ENCODE peak calls at places on chromosome 12, in eight cellular contexts. One of them, this sample, is unnamed.

GRCh38 chr12:28239918-28240317 is 49.7 kb downstream of the CCDC91 start:
- DNase-seq in left ventricle myocardium inferior: no peak
- DNase-seq in CD8-positive, alpha-beta T cell: no peak
- DNase-seq in fibroblast of villous mesenchyme: no peak
- DNase-seq in BJ: no peak
- DNase-seq in upper lobe of right lung: no peak
- DNase-seq in retinal pigment epithelial cell: no peak
- DNase-seq in psoas muscle: no peak
- DNase-seq in this sample: no peak

GRCh38 chr12:108211161-108211560 is 82.1 kb downstream of the WSCD2 start:
- DNase-seq in retinal pigment epithelial cell: no peak
- DNase-seq in upper lobe of right lung: no peak
- DNase-seq in CD8-positive, alpha-beta T cell: no peak
- DNase-seq in psoas muscle: no peak
- DNase-seq in left ventricle myocardium inferior: no peak
- DNase-seq in fibroblast of villous mesenchyme: no peak
- DNase-seq in BJ: no peak
- DNase-seq in this sample: no peak

GRCh38 chr12:104747956-104748355 is 210.1 kb downstream of the SLC41A2 start:
- DNase-seq in CD8-positive, alpha-beta T cell: no peak
- DNase-seq in BJ: no peak
- DNase-seq in retinal pigment epithelial cell: no peak
- DNase-seq in left ventricle myocardium inferior: no peak
- DNase-seq in upper lobe of right lung: no peak
- DNase-seq in psoas muscle: no peak
- DNase-seq in fibroblast of villous mesenchyme: no peak
- DNase-seq in this sample: no peak

GRCh38 chr12:88562151-88562550 is 18.1 kb downstream of the KITLG start:
- DNase-seq in left ventricle myocardium inferior: no peak
- DNase-seq in BJ: no peak
- DNase-seq in psoas muscle: no peak
- DNase-seq in fibroblast of villous mesenchyme: no peak
- DNase-seq in retinal pigment epithelial cell: no peak
- DNase-seq in upper lobe of right lung: no peak
- DNase-seq in CD8-positive, alpha-beta T cell: no peak
- DNase-seq in this sample: no peak

GRCh38 chr12:108304633-108305032 is 34.5 kb downstream of the CMKLR1 start:
- DNase-seq in CD8-positive, alpha-beta T cell: no peak
- DNase-seq in upper lobe of right lung: no peak
- DNase-seq in retinal pigment epithelial cell: no peak
- DNase-seq in left ventricle myocardium inferior: no peak
- DNase-seq in fibroblast of villous mesenchyme: no peak
- DNase-seq in BJ: no peak
- DNase-seq in psoas muscle: no peak
- DNase-seq in this sample: no peak

GRCh38 chr12:122023339-122024131 is 1.9 kb downstream of the BCL7A start:
- DNase-seq in psoas muscle: peak; percentile 83
- DNase-seq in retinal pigment epithelial cell: no peak
- DNase-seq in BJ: no peak
- DNase-seq in left ventricle myocardium inferior: peak; percentile 69
- DNase-seq in fibroblast of villous mesenchyme: peak; percentile 71
- DNase-seq in CD8-positive, alpha-beta T cell: no peak
- DNase-seq in upper lobe of right lung: peak; percentile 78
- DNase-seq in this sample: peak; percentile 68

GRCh38 chr12:17286874-17287273 is 680.9 kb upstream of the LMO3 start:
- DNase-seq in retinal pigment epithelial cell: no peak
- DNase-seq in CD8-positive, alpha-beta T cell: no peak
- DNase-seq in psoas muscle: no peak
- DNase-seq in left ventricle myocardium inferior: no peak
- DNase-seq in BJ: no peak
- DNase-seq in upper lobe of right lung: no peak
- DNase-seq in fibroblast of villous mesenchyme: no peak
- DNase-seq in this sample: no peak

GRCh38 chr12:21828779-21829178 is 54.3 kb upstream of the KCNJ8 start:
- DNase-seq in upper lobe of right lung: no peak
- DNase-seq in fibroblast of villous mesenchyme: peak; percentile 89
- DNase-seq in BJ: peak; percentile 62
- DNase-seq in psoas muscle: no peak
- DNase-seq in left ventricle myocardium inferior: peak; percentile 17
- DNase-seq in CD8-positive, alpha-beta T cell: no peak
- DNase-seq in retinal pigment epithelial cell: no peak
- DNase-seq in this sample: peak; percentile 6

GRCh38 chr12:20213851-20214250 is 154.5 kb upstream of the PDE3A start:
- DNase-seq in CD8-positive, alpha-beta T cell: no peak
- DNase-seq in retinal pigment epithelial cell: no peak
- DNase-seq in left ventricle myocardium inferior: no peak
- DNase-seq in psoas muscle: no peak
- DNase-seq in fibroblast of villous mesenchyme: peak; percentile 40
- DNase-seq in upper lobe of right lung: no peak
- DNase-seq in BJ: no peak
- DNase-seq in this sample: peak; percentile 62

GRCh38 chr12:58364389-58365086 is 423.2 kb downstream of the ATP23 start:
- DNase-seq in left ventricle myocardium inferior: no peak
- DNase-seq in upper lobe of right lung: no peak
- DNase-seq in BJ: peak; percentile 98
- DNase-seq in fibroblast of villous mesenchyme: peak; percentile 99
- DNase-seq in retinal pigment epithelial cell: peak; percentile 97
- DNase-seq in psoas muscle: no peak
- DNase-seq in CD8-positive, alpha-beta T cell: no peak
- DNase-seq in this sample: peak; percentile 91

GRCh38 chr12:41224066-41224465 is 35.9 kb downstream of the PDZRN4 start:
- DNase-seq in CD8-positive, alpha-beta T cell: no peak
- DNase-seq in fibroblast of villous mesenchyme: no peak
- DNase-seq in BJ: no peak
- DNase-seq in retinal pigment epithelial cell: no peak
- DNase-seq in left ventricle myocardium inferior: no peak
- DNase-seq in psoas muscle: no peak
- DNase-seq in upper lobe of right lung: no peak
- DNase-seq in this sample: no peak

GRCh38 chr12:63917864-63918742 is 73.6 kb downstream of the SRGAP1 start:
- DNase-seq in retinal pigment epithelial cell: peak; percentile 62
- DNase-seq in CD8-positive, alpha-beta T cell: no peak
- DNase-seq in BJ: peak; percentile 99
- DNase-seq in upper lobe of right lung: no peak
- DNase-seq in left ventricle myocardium inferior: no peak
- DNase-seq in psoas muscle: no peak
- DNase-seq in fibroblast of villous mesenchyme: peak; percentile 99
- DNase-seq in this sample: peak; percentile 99

DNA sequence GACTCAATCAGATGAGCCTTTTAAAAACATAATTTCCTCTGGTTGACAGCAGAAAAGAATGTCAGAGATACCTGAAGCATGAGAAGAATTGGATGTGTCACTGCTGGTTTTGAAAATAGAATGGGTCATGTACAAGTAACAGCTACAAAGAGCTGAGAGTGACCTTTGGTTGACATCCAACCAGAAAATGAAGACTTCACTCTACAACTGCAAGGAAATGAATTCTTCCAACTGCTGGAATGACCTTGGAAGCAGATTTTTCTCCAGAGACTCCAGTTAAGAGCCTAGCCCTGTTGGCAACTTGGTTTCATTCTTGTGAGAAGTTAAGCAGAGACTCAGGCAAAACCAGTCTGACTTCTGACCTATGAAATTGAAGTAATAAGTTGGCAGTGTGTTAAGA is 505.9 kb downstream of the SLC16A7 start:
- DNase-seq in fibroblast of villous mesenchyme: no peak
- DNase-seq in BJ: peak; percentile 26
- DNase-seq in psoas muscle: no peak
- DNase-seq in left ventricle myocardium inferior: no peak
- DNase-seq in upper lobe of right lung: no peak
- DNase-seq in retinal pigment epithelial cell: peak; percentile 34
- DNase-seq in CD8-positive, alpha-beta T cell: no peak
- DNase-seq in this sample: peak; percentile 6
- H3K4me3 ChIP-seq in fibroblast of villous mesenchyme: no peak overlapping the region
- H3K4me3 ChIP-seq in BJ: no peak overlapping the region
- H3K4me3 ChIP-seq in psoas muscle: no peak overlapping the region
- H3K4me3 ChIP-seq in left ventricle myocardium inferior: no peak overlapping the region
- H3K4me3 ChIP-seq in upper lobe of right lung: no peak overlapping the region
- H3K4me3 ChIP-seq in retinal pigment epithelial cell: no peak overlapping the region
- H3K4me3 ChIP-seq in CD8-positive, alpha-beta T cell: no peak overlapping the region
- H3K4me3 ChIP-seq in this sample: no peak overlapping the region

DNA sequence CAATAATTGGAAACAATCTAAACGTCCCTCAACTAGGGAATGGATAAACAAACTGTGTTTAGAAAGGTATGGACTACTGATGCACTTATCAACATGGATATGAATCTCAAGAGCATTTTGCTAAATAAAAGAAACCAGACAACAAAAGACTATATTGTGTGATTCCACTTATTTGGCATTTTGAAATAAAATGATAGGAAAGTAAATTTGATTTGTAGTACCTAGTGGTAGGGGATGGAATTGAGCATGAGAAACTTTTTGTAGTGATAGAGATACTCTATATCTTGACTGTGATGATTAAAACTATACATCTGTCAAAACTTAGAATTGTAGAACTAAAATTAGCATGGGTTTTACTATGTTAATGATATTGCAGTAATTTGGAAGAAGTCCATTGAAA is 87.1 kb downstream of the ARID2 start:
- DNase-seq in psoas muscle: no peak
- DNase-seq in upper lobe of right lung: no peak
- DNase-seq in CD8-positive, alpha-beta T cell: no peak
- DNase-seq in retinal pigment epithelial cell: no peak
- DNase-seq in BJ: no peak
- DNase-seq in fibroblast of villous mesenchyme: no peak
- DNase-seq in left ventricle myocardium inferior: no peak
- DNase-seq in this sample: no peak
- TF ChIP-seq CTCF in psoas muscle: no peak
- TF ChIP-seq CTCF in upper lobe of right lung: no peak
- TF ChIP-seq CTCF in CD8-positive, alpha-beta T cell: no peak
- TF ChIP-seq CTCF in retinal pigment epithelial cell: no peak
- TF ChIP-seq CTCF in BJ: no peak
- TF ChIP-seq CTCF in fibroblast of villous mesenchyme: no peak
- TF ChIP-seq CTCF in left ventricle myocardium inferior: no peak
- TF ChIP-seq CTCF in this sample: no peak

DNA sequence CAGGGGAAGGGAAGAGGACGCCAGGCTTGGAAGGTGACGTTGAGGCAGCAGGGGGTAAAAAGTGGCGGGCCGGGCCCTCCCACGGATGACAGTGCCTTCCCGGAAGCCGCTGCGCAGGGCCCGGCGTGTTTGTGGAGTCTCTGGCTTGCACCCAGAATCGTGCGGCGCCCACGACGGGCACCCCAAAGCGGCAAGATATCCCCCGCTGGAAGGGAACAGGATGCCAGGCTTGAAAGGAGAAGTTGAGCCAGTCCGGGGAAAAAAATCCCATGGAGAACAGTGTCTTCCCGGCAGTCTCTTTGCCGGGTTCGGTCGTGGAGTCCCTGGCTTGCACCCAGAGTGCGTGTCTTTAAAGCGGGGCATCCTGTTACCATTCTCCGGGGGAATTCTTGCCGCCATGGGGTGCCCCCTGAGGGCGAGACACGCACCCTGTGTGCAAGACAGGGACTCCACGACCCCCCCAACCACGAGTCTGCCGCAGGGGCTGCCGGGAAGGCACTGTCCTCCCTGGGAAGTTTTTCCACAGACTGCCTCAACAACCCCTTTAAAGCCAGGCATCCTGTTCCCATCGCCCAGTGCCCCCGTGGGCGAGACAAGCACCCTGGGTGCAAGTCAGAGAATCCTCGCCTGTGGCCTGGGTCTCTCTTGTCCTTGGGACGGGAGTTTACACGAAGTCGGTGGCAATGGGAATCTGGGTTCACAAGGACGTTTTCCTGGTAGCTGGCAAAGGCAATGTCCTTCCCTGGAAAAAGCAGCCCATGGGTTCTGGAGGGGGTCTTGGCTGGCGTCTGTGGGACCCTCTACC is 156.1 kb upstream of the ALG10B start:
- DNase-seq in CD8-positive, alpha-beta T cell: no peak
- DNase-seq in retinal pigment epithelial cell: no peak
- DNase-seq in psoas muscle: no peak
- DNase-seq in BJ: no peak
- DNase-seq in left ventricle myocardium inferior: no peak
- DNase-seq in fibroblast of villous mesenchyme: no peak
- DNase-seq in upper lobe of right lung: peak; percentile 54
- DNase-seq in this sample: no peak
- H3K4me3 ChIP-seq in CD8-positive, alpha-beta T cell: no peak overlapping the region
- H3K4me3 ChIP-seq in retinal pigment epithelial cell: no peak overlapping the region
- H3K4me3 ChIP-seq in psoas muscle: no peak overlapping the region
- H3K4me3 ChIP-seq in BJ: no peak overlapping the region
- H3K4me3 ChIP-seq in left ventricle myocardium inferior: no peak overlapping the region
- H3K4me3 ChIP-seq in fibroblast of villous mesenchyme: no peak overlapping the region
- H3K4me3 ChIP-seq in upper lobe of right lung: no peak overlapping the region
- H3K4me3 ChIP-seq in this sample: no peak overlapping the region

GRCh38 chr12:111156304-111156703 is 212.6 kb downstream of the PHETA1 start:
- DNase-seq in retinal pigment epithelial cell: no peak
- DNase-seq in CD8-positive, alpha-beta T cell: no peak
- DNase-seq in upper lobe of right lung: no peak
- DNase-seq in BJ: no peak
- DNase-seq in fibroblast of villous mesenchyme: no peak
- DNase-seq in left ventricle myocardium inferior: no peak
- DNase-seq in psoas muscle: no peak
- DNase-seq in this sample: no peak
- TF ChIP-seq CTCF in retinal pigment epithelial cell: no peak
- TF ChIP-seq CTCF in CD8-positive, alpha-beta T cell: no peak
- TF ChIP-seq CTCF in upper lobe of right lung: no peak
- TF ChIP-seq CTCF in BJ: no peak
- TF ChIP-seq CTCF in fibroblast of villous mesenchyme: no peak
- TF ChIP-seq CTCF in left ventricle myocardium inferior: no peak
- TF ChIP-seq CTCF in psoas muscle: no peak
- TF ChIP-seq CTCF in this sample: no peak

GRCh38 chr12:57090456-57090855 is 1.5 kb downstream of the NAB2 start:
- DNase-seq in retinal pigment epithelial cell: no peak
- DNase-seq in CD8-positive, alpha-beta T cell: no peak
- DNase-seq in psoas muscle: no peak
- DNase-seq in upper lobe of right lung: no peak
- DNase-seq in fibroblast of villous mesenchyme: no peak
- DNase-seq in left ventricle myocardium inferior: no peak
- DNase-seq in BJ: no peak
- DNase-seq in this sample: no peak

GRCh38 chr12:57089259-57090245 is 638 bp downstream of the NAB2 start:
- DNase-seq in BJ: no peak
- DNase-seq in CD8-positive, alpha-beta T cell: peak; percentile 33
- DNase-seq in fibroblast of villous mesenchyme: peak; percentile 75
- DNase-seq in left ventricle myocardium inferior: peak; percentile 83
- DNase-seq in retinal pigment epithelial cell: no peak
- DNase-seq in upper lobe of right lung: peak; percentile 91
- DNase-seq in psoas muscle: peak; percentile 80
- DNase-seq in this sample: peak; percentile 84

GRCh38 chr12:57091633-57092528 is 3.0 kb downstream of the NAB2 start:
- DNase-seq in fibroblast of villous mesenchyme: no peak
- DNase-seq in left ventricle myocardium inferior: no peak
- DNase-seq in retinal pigment epithelial cell: no peak
- DNase-seq in psoas muscle: no peak
- DNase-seq in BJ: no peak
- DNase-seq in CD8-positive, alpha-beta T cell: no peak
- DNase-seq in upper lobe of right lung: no peak
- DNase-seq in this sample: no peak

GRCh38 chr12:57092529-57092862 is 3.6 kb downstream of the NAB2 start:
- DNase-seq in psoas muscle: no peak
- DNase-seq in fibroblast of villous mesenchyme: no peak
- DNase-seq in retinal pigment epithelial cell: no peak
- DNase-seq in BJ: no peak
- DNase-seq in upper lobe of right lung: no peak
- DNase-seq in CD8-positive, alpha-beta T cell: no peak
- DNase-seq in left ventricle myocardium inferior: no peak
- DNase-seq in this sample: no peak

GRCh38 chr12:57090924-57091632 is 2.2 kb downstream of the NAB2 start:
- DNase-seq in fibroblast of villous mesenchyme: no peak
- DNase-seq in CD8-positive, alpha-beta T cell: no peak
- DNase-seq in retinal pigment epithelial cell: no peak
- DNase-seq in left ventricle myocardium inferior: no peak
- DNase-seq in BJ: no peak
- DNase-seq in psoas muscle: no peak
- DNase-seq in upper lobe of right lung: no peak
- DNase-seq in this sample: no peak
- H3K4me3 ChIP-seq in fibroblast of villous mesenchyme: peak overlapping the region; percentile 93
- H3K4me3 ChIP-seq in CD8-positive, alpha-beta T cell: no peak overlapping the region
- H3K4me3 ChIP-seq in retinal pigment epithelial cell: peak overlapping the region; percentile 87
- H3K4me3 ChIP-seq in left ventricle myocardium inferior: peak overlapping the region; percentile 95
- H3K4me3 ChIP-seq in BJ: peak overlapping the region; percentile 96
- H3K4me3 ChIP-seq in psoas muscle: peak overlapping the region; percentile 84
- H3K4me3 ChIP-seq in upper lobe of right lung: peak overlapping the region; percentile 88
- H3K4me3 ChIP-seq in this sample: peak overlapping the region; percentile 94

This sample was measured in fibroblast of pulmonary artery.